ENCODE peak calls at places on chromosome 6, in five cellular contexts. R is upper lobe of left lung, I is suprapubic skin, E is K562, P is breast epithelium. T is an unnamed sample.
A peak's percentile ranks its signal among the peaks of the same experiment; 100 is the strongest.

GRCh38 chr6:2162089-2162465 is 83.3 kb downstream of the GMDS start:
- DNase-seq in P (no peak), E (no peak), R (no peak), I (no peak), T (no peak)

GRCh38 chr6:53042112-53042511 is 23.1 kb upstream of the FBXO9 start:
- DNase-seq in E (no peak), R (no peak), P (no peak), I (no peak), T (no peak)

GRCh38 chr6:3209114-3210023 is 18.1 kb downstream of the TUBB2B start:
- DNase-seq in P (peak; percentile 44), E (peak; percentile 95), R (no peak), I (no peak), T (no peak)

GRCh38 chr6:73354389-73354651 is 244 bp upstream of the DPPA5 start:
- DNase-seq in R (no peak), P (no peak), I (no peak), E (no peak), T (no peak)

GRCh38 chr6:144131248-144131709 is 19.0 kb upstream of the STX11 start:
- DNase-seq in R (no peak), P (no peak), I (no peak), E (no peak), T (no peak)

GRCh38 chr6:36326351-36326995 is 10.2 kb downstream of the BNIP5 start:
- DNase-seq in E (no peak), P (no peak), I (no peak), R (no peak), T (no peak)

GRCh38 chr6:123042412-123042811 is 46.4 kb downstream of the CLVS2 start:
- DNase-seq in E (no peak), R (no peak), P (no peak), I (no peak), T (no peak)

GRCh38 chr6:33818293-33818692 is 14.5 kb upstream of the MLN start:
- DNase-seq in R (no peak), I (no peak), P (no peak), E (no peak), T (no peak)

GRCh38 chr6:89024456-89024855 is 56.1 kb upstream of the PNRC1 start:
- DNase-seq in E (no peak), R (no peak), I (no peak), P (no peak), T (no peak)

GRCh38 chr6:34161857-34162515 is 16.1 kb upstream of the GRM4 start:
- DNase-seq in E (no peak), P (no peak), R (no peak), I (peak; percentile 47), T (peak; percentile 40)

GRCh38 chr6:25359191-25359861 is 80.2 kb downstream of the CARMIL1 start:
- DNase-seq in P (peak; percentile 66), R (no peak), I (no peak), E (no peak), T (no peak)

GRCh38 chr6:90764001-90764400 is 177.1 kb upstream of the MAP3K7 start:
- DNase-seq in E (no peak), P (no peak), R (no peak), I (no peak), T (no peak)

GRCh38 chr6:44064089-44064947 is 62.9 kb downstream of the MRPL14 start:
- DNase-seq in I (no peak), P (no peak), R (no peak), E (peak; percentile 68), T (no peak)

GRCh38 chr6:27040244-27041042 is 207.1 kb upstream of the PRSS16 start:
- DNase-seq in I (no peak), R (no peak), P (no peak), E (no peak), T (no peak)

GRCh38 chr6:38679668-38680067 is 23.3 kb downstream of the GLO1 start:
- DNase-seq in E (no peak), I (no peak), R (no peak), P (no peak), T (no peak)

GRCh38 chr6:75643173-75643572 is 41.5 kb downstream of the SENP6 start:
- DNase-seq in E (no peak), R (no peak), I (no peak), P (no peak), T (no peak)

GRCh38 chr6:82017316-82017715 is 230.2 kb downstream of the IBTK start:
- DNase-seq in I (no peak), P (no peak), E (no peak), R (no peak), T (no peak)

GRCh38 chr6:84681693-84682326 is 82.6 kb downstream of the TBX18 start:
- DNase-seq in E (no peak), R (peak; percentile 48), P (no peak), I (no peak), T (no peak)

GRCh38 chr6:87902383-87902782 is 145.3 kb upstream of the SPACA1 start:
- DNase-seq in E (no peak), P (no peak), I (no peak), R (no peak), T (no peak)

GRCh38 chr6:98124176-98124575 is 710.2 kb upstream of the POU3F2 start:
- DNase-seq in I (no peak), E (no peak), R (no peak), P (no peak), T (no peak)

GRCh38 chr6:35082733-35083403 is 58.3 kb downstream of the TCP11 start:
- DNase-seq in R (no peak), E (no peak), I (peak; percentile 69), P (peak; percentile 12), T (peak; percentile 61)

GRCh38 chr6:139644821-139645220 is 270.4 kb upstream of the CITED2 start:
- DNase-seq in R (no peak), E (no peak), I (no peak), P (peak; percentile 41), T (no peak)

GRCh38 chr6:13953061-13953705 is 28.4 kb downstream of the RNF182 start:
- DNase-seq in E (no peak), P (no peak), I (no peak), R (no peak), T (no peak)

GRCh38 chr6:119978274-119978889 is 628.8 kb upstream of the MAN1A1 start:
- DNase-seq in R (no peak), I (no peak), P (no peak), E (no peak), T (no peak)
- TF ChIP-seq POLR2AphosphoS5 in R (no peak), I (no peak), P (no peak), E (no peak), T (no peak)

GRCh38 chr6:111353914-111354464 is 129.0 kb downstream of the REV3L start:
- DNase-seq in I (no peak), R (no peak), E (no peak), P (no peak), T (no peak)
- H3K36me3 ChIP-seq in I (peaks cover 73% of the 10 kb centered on the region), R (peaks cover 3% of the 10 kb centered on the region), E (peaks cover 69% of the 10 kb centered on the region), P (no peaks in the 10 kb centered on the region), T (peaks cover 18% of the 10 kb centered on the region)

DNA sequence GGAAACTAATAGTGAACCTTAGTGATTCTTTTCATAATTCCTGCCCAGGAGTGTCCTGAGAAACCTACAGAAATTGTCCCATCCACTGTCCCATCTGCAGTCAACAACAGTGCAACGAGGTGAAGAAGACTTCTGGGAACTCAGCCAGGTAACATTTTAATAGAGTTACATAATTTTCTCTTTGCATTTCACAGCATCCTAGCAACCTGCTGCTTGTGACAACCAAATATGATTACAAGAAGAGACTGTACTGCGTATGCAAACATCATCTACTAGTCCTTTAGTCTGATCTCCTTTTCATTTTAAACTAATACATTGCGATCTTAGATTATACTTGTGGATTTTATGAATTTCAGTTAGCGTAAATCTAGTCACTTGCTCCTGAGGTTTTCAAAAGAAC is 951.6 kb downstream of the TFAP2A start:
- DNase-seq in P (no peak), I (no peak), R (no peak), E (no peak), T (no peak)
- TF ChIP-seq POLR2A in P (no peak), I (no peak), R (no peak), E (no peak), T (no peak)

GRCh38 chr6:15713325-15713724 is 50.5 kb upstream of the DTNBP1 start:
- DNase-seq in E (no peak), P (no peak), I (no peak), R (no peak), T (no peak)

GRCh38 chr6:15715060-15715459 is 52.2 kb upstream of the DTNBP1 start:
- DNase-seq in E (no peak), R (no peak), P (no peak), I (no peak), T (no peak)

GRCh38 chr6:15715851-15716250 is 53.0 kb upstream of the DTNBP1 start:
- DNase-seq in E (no peak), I (no peak), R (no peak), P (no peak), T (no peak)

GRCh38 chr6:15714658-15715057 is 51.8 kb upstream of the DTNBP1 start:
- DNase-seq in P (no peak), I (no peak), E (no peak), R (no peak), T (no peak)

GRCh38 chr6:15716889-15717288 is 54.1 kb upstream of the DTNBP1 start:
- DNase-seq in R (no peak), I (no peak), P (no peak), E (no peak), T (no peak)
- TF ChIP-seq POLR2AphosphoS5 in R (no peak), I (no peak), P (no peak), E (no peak), T (no peak)

GRCh38 chr6:109445382-109445781 is 4.9 kb downstream of the SMPD2 start:
- DNase-seq in I (no peak), R (no peak), E (peak; percentile 24), P (no peak), T (no peak)
- H3K36me3 ChIP-seq in I (peaks cover 55% of the 10 kb centered on the region), R (peaks cover 6% of the 10 kb centered on the region), E (peaks cover 50% of the 10 kb centered on the region), P (no peaks in the 10 kb centered on the region), T (peaks cover 29% of the 10 kb centered on the region)